ENCODE peak calls at places on chromosome 3, in four cellular contexts. Q is HCT116, R is HepG2, V is SK-N-SH. B is an unnamed sample.

GRCh38 chr3:138593488-138594149 is 441 bp downstream of the CEP70 start:
- DNase-seq in R (peak; percentile 6), Q (no peak), V (no peak), B (peak; percentile 20)

GRCh38 chr3:42709621-42710020 is 7.0 kb upstream of the HHATL start:
- DNase-seq in V (no peak), Q (no peak), R (no peak), B (no peak)

GRCh38 chr3:153840487-153840886 is 280.7 kb upstream of the ARHGEF26 start:
- DNase-seq in V (no peak), Q (no peak), R (no peak), B (no peak)

GRCh38 chr3:179324270-179324754 is 1.5 kb downstream of the ZNF639 start:
- DNase-seq in R (no peak), Q (no peak), V (peak; percentile 30), B (peak; percentile 60)

GRCh38 chr3:196654691-196655090 is 15.2 kb downstream of the NRROS start:
- DNase-seq in R (no peak), V (no peak), Q (no peak), B (no peak)

GRCh38 chr3:43997788-43998373 is 243.8 kb upstream of the TOPAZ1 start:
- DNase-seq in V (no peak), R (no peak), Q (no peak), B (no peak)

GRCh38 chr3:150582620-150583019 is 20.5 kb upstream of the SELENOT start:
- DNase-seq in Q (no peak), V (no peak), R (no peak), B (no peak)

GRCh38 chr3:42264399-42265058 is 1.5 kb downstream of the CCK start:
- DNase-seq in V (peak; percentile 67), R (no peak), Q (no peak), B (peak; percentile 46)

GRCh38 chr3:175433026-175433668 is 574.0 kb downstream of the NAALADL2 start:
- DNase-seq in V (no peak), Q (no peak), R (no peak), B (no peak)

GRCh38 chr3:140848675-140849074 is 93.0 kb upstream of the SLC25A36 start:
- DNase-seq in V (no peak), R (no peak), Q (no peak), B (no peak)

GRCh38 chr3:85312326-85312725 is 353.5 kb downstream of the CADM2 start:
- DNase-seq in V (no peak), R (no peak), Q (no peak), B (no peak)

GRCh38 chr3:88302003-88302393 is 152.2 kb downstream of the C3orf38 start:
- DNase-seq in Q (no peak), V (no peak), R (no peak), B (no peak)

GRCh38 chr3:52061116-52061910 is 4.9 kb upstream of the DUSP7 start:
- DNase-seq in Q (no peak), V (no peak), R (no peak), B (no peak)

GRCh38 chr3:20080956-20081554 is 40.8 kb downstream of the KAT2B start:
- DNase-seq in Q (no peak), R (peak; percentile 40), V (peak; percentile 50), B (peak; percentile 8)

GRCh38 chr3:65627102-65627501 is 411.6 kb downstream of the MAGI1 start:
- DNase-seq in V (no peak), Q (no peak), R (no peak), B (no peak)

GRCh38 chr3:127819086-127819485 is 3.2 kb downstream of the MGLL start:
- DNase-seq in V (no peak), Q (no peak), R (no peak), B (no peak)

GRCh38 chr3:98596902-98597500 is 3.6 kb upstream of the CPOX start:
- DNase-seq in V (peak; percentile 30), Q (peak; percentile 57), R (peak; percentile 28), B (peak; percentile 14)

GRCh38 chr3:57007513-57008415 is 52.7 kb upstream of the SPATA12 start:
- DNase-seq in R (no peak), V (no peak), Q (peak; percentile 54), B (peak; percentile 38)

GRCh38 chr3:113136071-113136470 is 75.3 kb upstream of the BOC start:
- DNase-seq in Q (peak; percentile 16), V (no peak), R (no peak), B (no peak)

GRCh38 chr3:16658004-16658932 is 53.0 kb upstream of the DAZL start:
- DNase-seq in R (no peak), Q (no peak), V (peak; percentile 11), B (peak; percentile 28)

GRCh38 chr3:31255007-31255603 is 277.6 kb upstream of the STT3B start:
- DNase-seq in R (peak; percentile 20), V (no peak), Q (no peak), B (no peak)

GRCh38 chr3:69379661-69380060 is 6.2 kb downstream of the FRMD4B start:
- DNase-seq in V (no peak), Q (no peak), R (no peak), B (no peak)

GRCh38 chr3:150215616-150216015 is 192.5 kb upstream of the TSC22D2 start:
- DNase-seq in Q (no peak), R (no peak), V (no peak), B (no peak)

GRCh38 chr3:65836047-65836446 is 202.7 kb downstream of the MAGI1 start:
- DNase-seq in Q (no peak), V (no peak), R (no peak), B (no peak)

GRCh38 chr3:78337801-78338211 is 1297.9 kb downstream of the ROBO2 start:
- DNase-seq in R (no peak), V (no peak), Q (no peak), B (no peak)

GRCh38 chr3:134992586-134992985 is 197.5 kb downstream of the EPHB1 start:
- DNase-seq in V (no peak), Q (no peak), R (no peak), B (no peak)
- TF ChIP-seq ELF1 in V (no peak), Q (no peak), R (no peak), B (no peak)

DNA sequence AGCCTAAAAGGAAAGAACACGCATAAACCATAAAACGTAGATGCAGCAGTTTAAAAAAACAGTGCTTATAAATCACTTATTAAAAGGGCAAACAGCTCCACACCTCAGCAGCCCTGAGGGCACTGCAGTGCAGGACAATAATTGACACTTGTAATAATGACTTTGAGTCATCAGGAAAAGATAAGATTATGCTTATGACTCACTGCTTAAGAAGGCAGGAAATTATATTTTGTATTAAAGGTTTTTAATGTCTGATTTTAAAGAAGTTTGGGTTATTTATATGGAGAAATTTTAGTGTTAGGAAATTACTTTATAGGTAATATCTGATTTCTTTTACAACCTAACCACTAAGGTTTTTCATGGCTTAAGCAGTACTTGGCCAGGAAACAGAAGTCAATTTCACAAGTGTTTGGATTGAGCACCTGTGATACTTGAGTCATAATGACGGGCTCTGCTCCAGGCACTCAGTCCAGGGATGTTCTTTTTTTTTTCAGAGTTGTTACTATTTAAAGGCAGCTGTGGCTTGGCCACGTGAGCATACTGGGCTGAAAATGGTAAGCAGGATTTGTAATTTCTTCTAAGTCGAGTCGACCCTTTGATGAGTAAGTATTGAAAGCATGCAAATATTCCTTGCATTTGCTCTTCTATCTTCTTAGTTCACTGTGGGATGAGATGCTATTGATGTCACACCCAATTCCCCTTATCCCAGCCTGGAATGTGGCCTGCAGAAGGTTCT is 21.6 kb upstream of the SLC6A20 start:
- DNase-seq in V (no peak), R (no peak), Q (peak; percentile 96), B (no peak)
- TF ChIP-seq ELF1 in V (no peak), R (no peak), Q (no peak), B (no peak)

DNA sequence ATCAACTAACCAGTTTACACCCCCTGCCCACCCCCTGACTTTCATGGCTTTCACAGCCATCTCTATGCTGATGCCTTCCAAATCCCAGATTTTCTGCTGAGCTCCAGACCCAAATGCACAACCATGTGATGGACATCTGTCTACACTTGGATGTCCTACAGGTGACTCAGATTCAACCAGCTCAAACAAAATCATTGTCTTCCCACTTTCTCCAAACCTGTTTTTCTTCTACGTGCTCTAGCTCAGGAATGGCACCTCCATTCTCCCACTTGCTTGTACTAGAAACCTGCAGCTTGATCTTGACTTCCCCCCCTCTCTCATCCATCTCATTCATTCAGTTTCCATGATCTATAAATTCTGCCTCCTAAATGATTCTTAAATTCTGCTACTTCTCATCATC is 34.1 kb upstream of the RARRES1 start:
- DNase-seq in R (no peak), V (no peak), Q (no peak), B (no peak)
- TF ChIP-seq ELF1 in R (no peak), V (no peak), Q (no peak), B (no peak)

GRCh38 chr3:149170672-149171071 is 41.2 kb downstream of the HPS3 start:
- DNase-seq in Q (no peak), V (no peak), R (no peak), B (no peak)

GRCh38 chr3:149179225-149179624 is 42.4 kb downstream of the CP start:
- DNase-seq in Q (no peak), V (no peak), R (no peak), B (no peak)

GRCh38 chr3:149177122-149177521 is 44.5 kb downstream of the CP start:
- DNase-seq in R (no peak), Q (no peak), V (no peak), B (no peak)

GRCh38 chr3:149180057-149180573 is 41.5 kb downstream of the CP start:
- DNase-seq in R (peak; percentile 17), V (no peak), Q (peak; percentile 75), B (peak; percentile 81)

DNA sequence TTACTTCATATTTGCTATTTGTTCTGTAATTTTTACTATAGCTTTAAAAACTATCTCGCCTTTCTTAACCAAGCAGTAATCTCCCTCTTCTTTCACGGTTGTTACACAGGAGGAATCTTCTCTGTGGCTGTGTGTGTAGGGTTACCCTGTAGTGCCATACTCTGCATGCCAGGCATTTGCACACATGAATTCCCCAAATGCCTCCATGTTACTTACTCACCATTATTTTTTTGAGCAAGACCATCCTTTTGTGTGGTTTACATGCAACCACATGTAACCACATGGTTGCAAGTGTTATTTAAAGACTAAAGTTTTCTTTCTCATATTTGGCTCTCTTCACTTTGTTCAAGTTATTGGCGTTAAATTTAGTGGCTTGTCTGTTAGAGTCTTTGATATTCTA is 45.5 kb downstream of the HPS3 start:
- DNase-seq in Q (no peak), R (no peak), V (no peak), B (no peak)
- TF ChIP-seq ELF1 in Q (no peak), R (no peak), V (no peak), B (no peak)

B was measured in K562.